ENCODE peak calls at places on chromosomes 13 and 19, in six cellular contexts. Q is GM23248, M is GM23338, T is neural progenitor cell, R is PC-3, N is MM.1S. U is an unnamed sample. For H3F3A, the result is how much of the 10 kb centered on the place peaks cover.

GRCh38 chr13:40442826-40443225 is 223.6 kb downstream of the FOXO1 start:
- DNase-seq in Q (no peak), M (no peak), T (no peak), R (no peak), N (no peak), U (no peak)

GRCh38 chr13:60617863-60618733 is 221.1 kb downstream of the TDRD3 start:
- DNase-seq in Q (peak), M (peak), T (peak), R (peak), N (no peak), U (no peak)

GRCh38 chr19:42198676-42199439 is 18.6 kb downstream of the DEDD2 start:
- DNase-seq in Q (no peak), M (peak), T (no peak), R (no peak), N (peak), U (no peak)

GRCh38 chr19:2815191-2815614 is 4.5 kb upstream of the ZNF554 start:
- DNase-seq in Q (no peak), M (no peak), T (no peak), R (no peak), N (no peak), U (no peak)

GRCh38 chr19:17968376-17968775 is 1.5 kb downstream of the KCNN1 start:
- DNase-seq in Q (no peak), M (no peak), T (no peak), R (no peak), N (no peak), U (no peak)

GRCh38 chr19:52659013-52659412 is 20.9 kb upstream of the ZNF83 start:
- DNase-seq in Q (no peak), M (peak), T (no peak), R (no peak), N (no peak), U (no peak)

GRCh38 chr19:31518216-31518615 is 169.0 kb upstream of the TSHZ3 start:
- DNase-seq in Q (no peak), M (no peak), T (no peak), R (no peak), N (no peak), U (no peak)

GRCh38 chr13:29227560-29227959 is 367.9 kb downstream of the SLC7A1 start:
- DNase-seq in Q (peak), M (no peak), T (no peak), R (no peak), N (no peak), U (no peak)

GRCh38 chr13:109673477-109673876 is 112.9 kb downstream of the IRS2 start:
- DNase-seq in Q (no peak), M (no peak), T (no peak), R (no peak), N (no peak), U (no peak)

GRCh38 chr13:52399708-52400107 is 6.3 kb downstream of the THSD1 start:
- DNase-seq in Q (peak), M (peak), T (no peak), R (no peak), N (no peak), U (no peak)

GRCh38 chr13:40563350-40564125 is 102.9 kb downstream of the FOXO1 start:
- DNase-seq in Q (no peak), M (no peak), T (peak), R (no peak), N (no peak), U (no peak)

GRCh38 chr13:82905071-82905470 is 977.2 kb downstream of the SLITRK1 start:
- DNase-seq in Q (no peak), M (no peak), T (no peak), R (no peak), N (no peak), U (no peak)

GRCh38 chr13:40102854-40103253 is 447.4 kb downstream of the COG6 start:
- DNase-seq in Q (peak), M (no peak), T (no peak), R (peak), N (no peak), U (no peak)

GRCh38 chr19:17829855-17830566 is 8.7 kb upstream of the INSL3 start:
- DNase-seq in Q (peak), M (peak), T (peak), R (peak), N (no peak), U (peak)

GRCh38 chr19:6524326-6524725 is 6.5 kb upstream of the TNFSF9 start:
- DNase-seq in Q (no peak), M (no peak), T (no peak), R (no peak), N (no peak), U (no peak)

GRCh38 chr19:5352229-5352763 is 11.7 kb upstream of the PTPRS start:
- DNase-seq in Q (peak), M (peak), T (peak), R (peak), N (no peak), U (peak)

GRCh38 chr13:76711515-76712182 is 174.6 kb downstream of the KCTD12 start:
- DNase-seq in Q (peak), M (no peak), T (no peak), R (peak), N (no peak), U (no peak)

GRCh38 chr19:511101-511841 is 4.0 kb downstream of the TPGS1 start:
- DNase-seq in Q (peak), M (no peak), T (peak), R (no peak), N (peak), U (no peak)

GRCh38 chr13:100933841-100934240 is 259.2 kb upstream of the TMTC4 start:
- DNase-seq in Q (no peak), M (no peak), T (no peak), R (no peak), N (no peak), U (no peak)

GRCh38 chr13:110876592-110876991 is 38.3 kb downstream of the ANKRD10 start:
- DNase-seq in Q (no peak), M (peak), T (no peak), R (no peak), N (no peak), U (no peak)

GRCh38 chr19:49853852-49854849 is 3.2 kb downstream of the PTOV1 start:
- DNase-seq in Q (no peak), M (no peak), T (no peak), R (no peak), N (no peak), U (no peak)

DNA sequence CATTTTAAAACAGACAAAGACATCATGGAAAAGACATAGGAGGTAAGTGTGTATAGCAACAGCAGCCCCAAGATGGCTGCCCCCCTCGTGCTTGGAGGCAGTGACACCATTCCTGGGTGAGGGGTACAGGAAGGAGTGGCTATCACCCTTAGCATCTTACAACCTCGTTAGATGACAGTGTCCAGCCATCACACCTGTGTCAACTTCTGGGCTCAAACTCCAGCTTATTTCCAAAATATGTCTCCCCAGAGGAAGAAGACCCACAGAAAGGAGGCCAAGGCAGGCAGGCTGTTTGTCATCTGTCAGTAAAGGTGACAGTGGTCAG is 27.5 kb downstream of the EPS15L1 start:
- DNase-seq in Q (no peak), M (no peak), T (no peak), R (no peak), N (no peak), U (no peak)
- H3F3A ChIP-seq in Q (under half), M (under half), T (under half), R (under half), N (under half), U (under half)

GRCh38 chr19:39307822-39308530 is 11.8 kb downstream of the IFNL1 start:
- DNase-seq in Q (peak), M (peak), T (peak), R (no peak), N (no peak), U (no peak)
- TF ChIP-seq EZH2 in Q (peak), M (no peak), T (peak), R (no peak), N (no peak), U (no peak)

DNA sequence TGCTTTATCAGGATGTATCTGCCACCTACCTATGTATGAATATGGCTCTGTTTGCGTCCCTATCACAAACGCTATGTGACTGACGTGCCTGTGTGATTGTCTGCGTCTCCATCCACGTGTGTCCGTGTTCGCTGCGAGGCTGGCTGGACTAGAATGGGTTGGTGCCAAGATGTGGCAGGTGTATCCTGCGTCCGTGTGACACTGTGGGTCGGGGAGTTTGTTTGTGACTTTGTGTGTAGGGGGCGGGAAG is 6.7 kb upstream of the HOOK2 start:
- DNase-seq in Q (no peak), M (no peak), T (no peak), R (no peak), N (no peak), U (no peak)
- H3F3A ChIP-seq in Q (under half), M (under half), T (half or more), R (under half), N (under half), U (half or more)

DNA sequence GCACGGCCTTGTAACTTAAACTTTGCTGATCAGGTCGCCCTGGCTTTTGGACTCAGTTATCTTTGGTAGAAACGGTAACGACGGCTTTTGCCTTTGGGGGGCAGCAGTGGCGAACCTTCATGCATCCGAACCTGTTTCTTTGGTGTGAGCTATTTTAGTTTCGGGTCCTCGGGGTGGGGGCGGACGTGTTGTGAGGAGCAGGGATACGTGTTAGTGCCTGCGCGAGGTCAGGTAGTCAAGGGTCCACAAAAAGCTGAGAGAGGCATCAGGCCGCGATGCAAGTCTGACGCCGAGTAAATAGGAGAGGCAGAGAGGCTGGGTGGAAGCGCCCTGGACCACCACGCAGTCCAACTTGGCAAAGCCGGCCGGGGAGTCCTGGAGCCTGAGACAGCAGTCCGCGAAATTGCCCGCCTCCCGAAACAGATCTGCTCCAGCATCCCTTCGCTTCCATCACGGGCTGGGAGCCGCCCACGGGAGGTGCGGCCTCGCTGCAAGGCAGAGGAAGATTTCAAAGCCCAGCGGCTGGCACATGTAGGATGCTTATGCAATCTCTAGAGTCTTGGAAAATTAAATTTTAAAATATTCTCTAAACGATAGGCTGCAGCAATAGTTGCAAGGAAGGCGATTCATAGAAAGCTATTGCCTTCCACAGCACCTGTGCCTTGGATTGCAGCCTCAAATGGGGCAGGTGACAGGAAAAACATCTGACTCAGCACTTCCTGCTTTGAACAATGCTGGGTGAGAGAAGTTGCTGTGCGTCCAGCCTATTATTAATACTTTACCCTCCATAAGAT is 4.6 kb upstream of the TPP2 start:
- DNase-seq in Q (peak), M (peak), T (peak), R (peak), N (peak), U (peak)
- TF ChIP-seq EZH2 in Q (no peak), M (no peak), T (no peak), R (no peak), N (no peak), U (no peak)

DNA sequence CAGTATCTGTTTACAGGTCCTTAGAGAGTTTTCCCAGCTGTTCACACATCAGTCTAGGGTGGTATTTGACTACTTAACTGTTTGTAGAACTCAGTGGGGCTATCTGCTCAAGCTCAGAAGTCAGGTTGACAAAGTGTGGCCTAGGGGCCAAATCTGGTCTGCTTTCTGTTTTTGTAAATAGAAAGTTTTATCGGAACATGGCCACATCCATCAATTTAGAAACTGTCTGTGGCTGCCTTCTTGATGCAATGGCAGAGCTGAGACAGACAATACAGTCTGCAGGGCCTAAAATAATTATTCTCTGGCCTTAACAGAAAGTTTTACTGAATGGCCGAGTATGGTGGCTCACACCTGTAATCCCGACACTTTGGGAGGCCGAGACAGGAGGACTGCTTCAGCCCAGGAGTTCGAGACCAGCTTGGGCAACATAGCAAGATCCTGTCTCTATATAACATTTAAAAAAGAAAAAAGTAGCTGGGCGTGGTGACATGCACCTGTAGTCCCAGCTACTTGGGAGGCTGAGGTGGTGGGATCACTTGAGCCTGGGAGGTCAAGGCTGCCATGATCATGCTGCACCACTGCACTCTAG is 2.4 kb downstream of the SMG9 start:
- DNase-seq in Q (no peak), M (no peak), T (no peak), R (no peak), N (no peak), U (no peak)
- H3F3A ChIP-seq in Q (under half), M (under half), T (under half), R (under half), N (under half), U (under half)

DNA sequence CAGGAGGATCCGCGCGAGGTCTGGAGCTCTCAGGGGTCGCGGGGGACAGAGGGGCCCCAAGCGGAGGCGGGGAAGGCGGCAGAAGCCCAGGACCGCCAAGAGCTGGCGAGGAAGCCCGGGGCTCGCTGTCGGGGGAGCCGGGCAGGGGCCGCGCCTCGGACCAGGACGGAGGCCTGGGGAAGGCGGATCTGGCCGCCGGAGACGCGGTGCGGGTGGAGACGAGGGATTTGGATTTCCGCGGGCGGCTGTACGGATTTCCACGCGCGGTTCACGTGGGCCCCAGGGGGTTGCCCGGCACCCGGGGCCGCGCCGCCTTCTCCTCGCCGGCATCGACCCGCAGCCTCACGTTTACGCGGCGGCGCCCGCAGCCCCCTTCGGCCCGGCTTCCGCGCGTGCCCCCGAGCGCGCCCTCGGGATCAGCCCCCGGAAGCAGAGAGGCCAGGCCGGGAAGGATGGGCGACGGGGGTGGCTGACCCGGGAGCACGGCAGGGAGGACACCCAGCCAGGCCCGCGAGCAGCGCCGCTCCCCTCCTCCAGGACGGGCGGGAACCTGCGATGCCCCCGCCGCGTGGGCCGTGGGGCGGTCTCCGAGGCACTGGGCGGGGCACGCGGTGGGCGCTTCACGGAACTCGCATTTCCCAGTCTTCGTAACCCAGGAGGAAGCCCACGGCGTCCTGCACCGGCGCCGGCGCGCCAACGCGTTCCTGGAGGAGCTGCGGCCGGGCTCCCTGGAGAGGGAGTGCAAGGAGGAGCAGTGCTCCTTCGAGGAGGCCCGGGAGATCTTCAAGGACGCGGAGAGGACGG is 4.7 kb downstream of the F7 start:
- DNase-seq in Q (peak), M (peak), T (no peak), R (no peak), N (no peak), U (no peak)
- TF ChIP-seq EZH2 in Q (no peak), M (peak), T (peak), R (no peak), N (no peak), U (no peak)

GRCh38 chr19:35099155-35099896 is 16.3 kb upstream of the FXYD3 start:
- DNase-seq in Q (no peak), M (no peak), T (no peak), R (no peak), N (no peak), U (no peak)

GRCh38 chr19:35093430-35093829 is 22.2 kb upstream of the FXYD3 start:
- DNase-seq in Q (no peak), M (no peak), T (no peak), R (no peak), N (no peak), U (no peak)

GRCh38 chr19:35098413-35099049 is 17.1 kb upstream of the FXYD3 start:
- DNase-seq in Q (no peak), M (no peak), T (no peak), R (no peak), N (no peak), U (no peak)

GRCh38 chr19:35093941-35094647 is 21.5 kb upstream of the FXYD3 start:
- DNase-seq in Q (no peak), M (no peak), T (no peak), R (no peak), N (no peak), U (no peak)

GRCh38 chr19:35095667-35096368 is 19.8 kb upstream of the FXYD3 start:
- DNase-seq in Q (no peak), M (no peak), T (no peak), R (no peak), N (no peak), U (no peak)
- H3F3A ChIP-seq in Q (under half), M (under half), T (under half), R (under half), N (under half), U (under half)

GRCh38 chr19:1754651-1755466 is 1.6 kb downstream of the ONECUT3 start:
- DNase-seq in Q (no peak), M (peak), T (peak), R (peak), N (no peak), U (no peak)

GRCh38 chr19:1756705-1757445 is 3.6 kb downstream of the ONECUT3 start:
- DNase-seq in Q (no peak), M (no peak), T (no peak), R (no peak), N (no peak), U (no peak)

GRCh38 chr19:1753730-1754442 is 580 bp downstream of the ONECUT3 start:
- DNase-seq in Q (no peak), M (no peak), T (no peak), R (no peak), N (no peak), U (no peak)

GRCh38 chr19:1756264-1756663 is 3.0 kb downstream of the ONECUT3 start:
- DNase-seq in Q (no peak), M (no peak), T (no peak), R (peak), N (no peak), U (no peak)

DNA sequence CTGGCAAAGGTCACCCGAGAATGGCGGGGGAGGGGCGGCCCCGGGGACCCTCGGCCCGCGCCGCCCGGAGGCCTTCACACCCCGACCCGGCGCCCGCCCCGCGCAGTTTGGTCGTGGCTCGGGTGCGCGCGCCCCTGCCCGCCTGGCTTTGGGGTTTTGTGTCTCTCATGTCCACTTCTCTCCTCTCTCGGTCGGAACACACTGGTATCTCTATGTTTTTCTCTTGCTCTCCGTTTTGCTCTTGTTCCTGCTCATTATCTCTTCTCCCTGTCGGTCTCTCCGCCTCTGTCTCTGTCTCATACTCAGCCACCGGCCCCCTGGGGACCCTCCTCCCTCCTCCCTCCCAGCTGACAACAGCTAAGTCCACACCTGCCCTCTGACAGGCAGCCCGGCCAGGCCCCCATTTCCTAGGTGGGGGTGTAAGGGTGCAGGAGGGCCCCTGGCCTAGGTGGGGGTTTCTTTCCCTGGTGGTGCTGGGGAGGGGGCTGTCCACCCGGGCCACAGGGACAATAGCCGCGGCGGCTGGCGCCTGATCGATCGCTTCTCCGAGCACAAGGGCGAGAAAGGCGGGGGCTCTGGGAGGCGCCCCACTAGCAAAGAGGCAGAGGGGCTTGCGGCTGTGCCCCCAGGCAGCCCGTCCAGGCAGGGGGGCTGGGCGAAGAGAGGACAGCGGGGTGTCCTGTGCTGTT is 2.3 kb downstream of the ONECUT3 start:
- DNase-seq in Q (no peak), M (no peak), T (peak), R (no peak), N (no peak), U (no peak)
- TF ChIP-seq EZH2 in Q (no peak), M (peak), T (peak), R (no peak), N (no peak), U (no peak)

DNA sequence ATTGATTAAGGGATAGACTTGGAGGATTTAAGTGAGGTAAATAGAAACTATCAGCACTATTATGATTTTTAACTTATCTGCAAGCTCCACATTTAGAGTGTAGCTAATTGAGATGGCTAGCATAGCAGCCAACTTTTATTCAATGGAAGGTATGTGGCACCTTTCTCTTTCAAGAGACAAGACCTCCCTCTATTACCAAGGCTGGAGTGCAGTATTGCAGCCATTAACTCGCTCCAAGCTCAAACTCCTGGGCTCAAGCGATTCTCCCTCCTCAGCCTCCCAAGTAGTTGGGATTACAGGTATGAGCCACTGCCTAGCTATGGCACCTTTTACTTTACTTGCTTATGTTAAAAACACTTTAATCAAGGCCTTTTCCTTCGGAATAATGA is 8.2 kb downstream of the TPT1 start:
- DNase-seq in Q (no peak), M (peak), T (no peak), R (no peak), N (no peak), U (no peak)
- H3F3A ChIP-seq in Q (half or more), M (half or more), T (half or more), R (under half), N (under half), U (half or more)

U was measured in PC-9.